ENCODE peak calls at places on chromosomes 13 and 19, in four cellular contexts. R is CD4-positive, alpha-beta T cell; V is CD8-positive, alpha-beta T cell; P is CD8-positive, alpha-beta memory T cell. Y is an unnamed sample.

GRCh38 chr13:100828226-100828625 is 153.6 kb upstream of the TMTC4 start:
- DNase-seq in R (no peak), V (no peak), P (no peak), Y (no peak)

GRCh38 chr19:8209111-8209964 is at the start of gene CERS4:
- DNase-seq in R (peak), V (peak), P (peak), Y (peak)

GRCh38 chr19:55368701-55369563 is 1.3 kb downstream of the IL11 start:
- DNase-seq in R (no peak), V (no peak), P (no peak), Y (no peak)

GRCh38 chr19:14059093-14059480 is 2.8 kb downstream of the PALM3 start:
- DNase-seq in R (peak), V (peak), P (peak), Y (no peak)

GRCh38 chr13:47835470-47836228 is 165.4 kb downstream of the SUCLA2 start:
- DNase-seq in R (no peak), V (no peak), P (no peak), Y (no peak)

GRCh38 chr19:17296278-17296677 is 6.9 kb downstream of the ABHD8 start:
- DNase-seq in R (no peak), V (no peak), P (no peak), Y (no peak)

GRCh38 chr19:45515081-45515624 is 7.9 kb downstream of the VASP start:
- DNase-seq in R (no peak), V (no peak), P (no peak), Y (no peak)

GRCh38 chr19:12597594-12597993 is 13.0 kb downstream of the ZNF490 start:
- DNase-seq in R (no peak), V (no peak), P (no peak), Y (no peak)

GRCh38 chr13:20404488-20405222 is 121.0 kb downstream of the CRYL1 start:
- DNase-seq in R (no peak), V (no peak), P (no peak), Y (no peak)

GRCh38 chr13:52599853-52600603 is 42.2 kb upstream of the HNRNPA1L2 start:
- DNase-seq in R (no peak), V (no peak), P (no peak), Y (no peak)

GRCh38 chr19:3743486-3743885 is 18.0 kb downstream of the APBA3 start:
- DNase-seq in R (no peak), V (no peak), P (no peak), Y (no peak)